ENCODE peak calls at places on chromosome 4, in nine cellular contexts. W is NCI-H446; V is left colon; C is RPMI8226; L is CD4-positive, alpha-beta T cell; R is iPS DF 19.7; H is D341Med; T is brain microvascular endothelial cell; B is anterior cingulate cortex. M is an unnamed sample.

GRCh38 chr4:28639747-28640146 is 1779.1 kb downstream of the STIM2 start:
- DNase-seq in W (no peak), V (no peak), C (no peak), L (no peak), R (no peak), H (no peak), T (no peak), B (no peak), M (no peak)

GRCh38 chr4:48914311-48914710 is 7.7 kb upstream of the OCIAD2 start:
- DNase-seq in W (no peak), V (no peak), C (no peak), L (no peak), R (no peak), H (no peak), T (no peak), B (no peak), M (no peak)

GRCh38 chr4:992297-993110 is 700 bp downstream of the SLC26A1 start:
- DNase-seq in W (no peak), V (peak), C (peak), L (no peak), R (no peak), H (no peak), T (no peak), B (no peak), M (peak)

GRCh38 chr4:39037491-39037825 is 5.2 kb upstream of the TMEM156 start:
- DNase-seq in W (no peak), V (no peak), C (no peak), L (no peak), R (no peak), H (no peak), T (peak), B (no peak), M (no peak)

GRCh38 chr4:88937081-88937480 is 119.9 kb downstream of the FAM13A start:
- DNase-seq in W (no peak), V (no peak), C (no peak), L (no peak), R (no peak), H (no peak), T (peak), B (no peak), M (no peak)

GRCh38 chr4:183823394-183823793 is 81.7 kb upstream of the STOX2 start:
- DNase-seq in W (no peak), V (no peak), C (no peak), L (no peak), R (no peak), H (no peak), T (peak), B (no peak), M (no peak)

GRCh38 chr4:83129258-83129657 is 14.7 kb upstream of the PLAC8 start:
- DNase-seq in W (no peak), V (peak), C (no peak), L (no peak), R (no peak), H (no peak), T (no peak), B (no peak), M (no peak)

GRCh38 chr4:61462451-61463326 is 262.6 kb downstream of the ADGRL3 start:
- DNase-seq in W (peak), V (no peak), C (no peak), L (no peak), R (no peak), H (peak), T (peak), B (no peak), M (no peak)

GRCh38 chr4:120902925-120903324 is 19.6 kb downstream of the PRDM5 start:
- DNase-seq in W (no peak), V (no peak), C (no peak), L (no peak), R (no peak), H (no peak), T (no peak), B (no peak), M (no peak)

GRCh38 chr4:73281396-73281795 is 22.8 kb upstream of the ANKRD17 start:
- DNase-seq in W (peak), V (no peak), C (no peak), L (no peak), R (no peak), H (no peak), T (no peak), B (no peak), M (no peak)

GRCh38 chr4:115325836-115326235 is 212.4 kb upstream of the NDST4 start:
- DNase-seq in W (no peak), V (no peak), C (no peak), L (no peak), R (no peak), H (no peak), T (no peak), B (no peak), M (no peak)

GRCh38 chr4:137700751-137701150 is 168.5 kb upstream of the PCDH18 start:
- DNase-seq in W (no peak), V (no peak), C (no peak), L (no peak), R (no peak), H (no peak), T (no peak), B (no peak), M (no peak)

GRCh38 chr4:147733614-147734344 is 1.9 kb downstream of the ARHGAP10 start:
- DNase-seq in W (peak), V (peak), C (peak), L (no peak), R (no peak), H (no peak), T (no peak), B (no peak), M (no peak)

GRCh38 chr4:10107111-10108091 is 9.2 kb downstream of the WDR1 start:
- DNase-seq in W (no peak), V (no peak), C (no peak), L (no peak), R (no peak), H (no peak), T (no peak), B (no peak), M (no peak)

GRCh38 chr4:52813546-52813945 is 48.6 kb upstream of the RASL11B start:
- DNase-seq in W (no peak), V (no peak), C (no peak), L (no peak), R (no peak), H (no peak), T (no peak), B (no peak), M (no peak)

GRCh38 chr4:38568768-38569167 is 95.2 kb upstream of the KLF3 start:
- DNase-seq in W (no peak), V (no peak), C (no peak), L (no peak), R (no peak), H (no peak), T (no peak), B (no peak), M (no peak)

GRCh38 chr4:23016981-23017380 is 324.2 kb downstream of the GBA3 start:
- DNase-seq in W (no peak), V (no peak), C (no peak), L (no peak), R (no peak), H (no peak), T (no peak), B (no peak), M (no peak)

GRCh38 chr4:184911310-184911709 is 85.5 kb upstream of the ACSL1 start:
- DNase-seq in W (peak), V (no peak), C (no peak), L (no peak), R (no peak), H (no peak), T (peak), B (no peak), M (no peak)

GRCh38 chr4:168884251-168885124 is 125.6 kb downstream of the CBR4 start:
- DNase-seq in W (no peak), V (no peak), C (no peak), L (no peak), R (no peak), H (no peak), T (no peak), B (no peak), M (no peak)

GRCh38 chr4:52038109-52038912 is at the start of gene SGCB:
- DNase-seq in W (peak), V (peak), C (peak), L (peak), R (no peak), H (peak), T (no peak), B (peak), M (peak)

GRCh38 chr4:122831515-122832196 is 5.0 kb downstream of the FGF2 start:
- DNase-seq in W (no peak), V (no peak), C (no peak), L (no peak), R (no peak), H (no peak), T (no peak), B (no peak), M (no peak)

GRCh38 chr4:89598602-89599001 is 238.4 kb downstream of the SNCA start:
- DNase-seq in W (peak), V (no peak), C (no peak), L (no peak), R (no peak), H (no peak), T (no peak), B (no peak), M (no peak)

GRCh38 chr4:123832173-123833026 is 435.8 kb downstream of the SPRY1 start:
- DNase-seq in W (peak), V (no peak), C (no peak), L (no peak), R (no peak), H (no peak), T (peak), B (no peak), M (peak)

GRCh38 chr4:87974856-87975462 is 555 bp upstream of the SPP1 start:
- DNase-seq in W (no peak), V (no peak), C (peak), L (no peak), R (no peak), H (no peak), T (no peak), B (no peak), M (no peak)

GRCh38 chr4:26568446-26568994 is 15.4 kb upstream of the TBC1D19 start:
- DNase-seq in W (no peak), V (no peak), C (no peak), L (no peak), R (no peak), H (no peak), T (peak), B (no peak), M (no peak)

GRCh38 chr4:14223461-14223860 is 595.9 kb upstream of the BOD1L1 start:
- DNase-seq in W (no peak), V (no peak), C (no peak), L (no peak), R (no peak), H (no peak), T (no peak), B (no peak), M (no peak)

GRCh38 chr4:31545755-31546154 is 825.6 kb downstream of the PCDH7 start:
- DNase-seq in W (no peak), V (no peak), C (no peak), L (no peak), R (no peak), H (no peak), T (no peak), B (no peak), M (no peak)

GRCh38 chr4:102620697-102621497 is 119.7 kb downstream of the NFKB1 start:
- DNase-seq in W (peak), V (peak), C (peak), L (no peak), R (no peak), H (peak), T (peak), B (no peak), M (no peak)

GRCh38 chr4:4284827-4285618 is 4.9 kb downstream of the LYAR start:
- DNase-seq in W (no peak), V (peak), C (no peak), L (no peak), R (no peak), H (no peak), T (no peak), B (no peak), M (no peak)

GRCh38 chr4:78922207-78922606 is 17.0 kb downstream of the PAQR3 start:
- DNase-seq in W (no peak), V (no peak), C (no peak), L (no peak), R (no peak), H (no peak), T (no peak), B (no peak), M (no peak)

GRCh38 chr4:56128231-56128630 is 179.5 kb downstream of the CEP135 start:
- DNase-seq in W (peak), V (no peak), C (no peak), L (no peak), R (no peak), H (no peak), T (peak), B (no peak), M (no peak)

GRCh38 chr4:86500527-86500926 is 93.6 kb upstream of the PTPN13 start:
- DNase-seq in W (no peak), V (no peak), C (no peak), L (no peak), R (no peak), H (no peak), T (no peak), B (no peak), M (no peak)

GRCh38 chr4:43680416-43680815 is 768.2 kb downstream of the KCTD8 start:
- DNase-seq in W (peak), V (no peak), C (no peak), L (no peak), R (no peak), H (no peak), T (no peak), B (no peak), M (no peak)

GRCh38 chr4:15717126-15717525 is 14.3 kb downstream of the BST1 start:
- DNase-seq in W (no peak), V (no peak), C (no peak), L (no peak), R (no peak), H (no peak), T (peak), B (no peak), M (no peak)

GRCh38 chr4:66300336-66300934 is 630.1 kb upstream of the EPHA5 start:
- DNase-seq in W (no peak), V (no peak), C (no peak), L (no peak), R (no peak), H (no peak), T (no peak), B (no peak), M (no peak)